ENCODE peak calls at places on chromosomes 3 and 15, in four cellular contexts. C is H1, W is K562, H is HepG2. X is an unnamed sample.

GRCh38 chr3:81277853-81278252 is 483.6 kb downstream of the GBE1 start:
- DNase-seq in C (no peak), W (no peak), H (no peak), X (no peak)

GRCh38 chr15:76577879-76578512 is 241.4 kb downstream of the ISL2 start:
- DNase-seq in C (no peak), W (no peak), H (no peak), X (no peak)

GRCh38 chr3:112293368-112294321 is at the start of gene SLC9C1:
- DNase-seq in C (no peak), W (peak), H (peak), X (peak)

GRCh38 chr3:157263027-157263426 is 103.1 kb upstream of the CCNL1 start:
- DNase-seq in C (no peak), W (no peak), H (no peak), X (no peak)

GRCh38 chr3:4447600-4448561 is 19.2 kb downstream of the SUMF1 start:
- DNase-seq in C (no peak), W (no peak), H (no peak), X (peak)

GRCh38 chr3:5057857-5058324 is 64.2 kb upstream of the ARL8B start:
- DNase-seq in C (peak), W (peak), H (peak), X (peak)

GRCh38 chr3:139476348-139476747 is at the start of gene RBP2:
- DNase-seq in C (no peak), W (no peak), H (no peak), X (no peak)

GRCh38 chr3:144018776-144019175 is 47.2 kb downstream of the DIPK2A start:
- DNase-seq in C (no peak), W (no peak), H (no peak), X (no peak)

GRCh38 chr3:187684880-187685279 is 14.7 kb upstream of the SST start:
- DNase-seq in C (no peak), W (no peak), H (no peak), X (no peak)

GRCh38 chr15:77821959-77822256 is 189.2 kb upstream of the LINGO1 start:
- DNase-seq in C (no peak), W (no peak), H (no peak), X (no peak)

GRCh38 chr3:108677811-108678210 is 79.4 kb downstream of the RETNLB start:
- DNase-seq in C (no peak), W (no peak), H (no peak), X (no peak)

GRCh38 chr3:186368717-186369116 is 6.7 kb upstream of the DGKG start:
- DNase-seq in C (no peak), W (no peak), H (no peak), X (no peak)

GRCh38 chr3:113690482-113690881 is 6.0 kb downstream of the USF3 start:
- DNase-seq in C (no peak), W (no peak), H (no peak), X (no peak)

GRCh38 chr15:91947370-91947769 is 93.9 kb downstream of the SLCO3A1 start:
- DNase-seq in C (no peak), W (no peak), H (no peak), X (no peak)

GRCh38 chr3:165254812-165255211 is 58.6 kb upstream of the SLITRK3 start:
- DNase-seq in C (no peak), W (no peak), H (peak), X (no peak)

GRCh38 chr15:28942521-28943035 is 56.8 kb downstream of the APBA2 start:
- DNase-seq in C (no peak), W (no peak), H (no peak), X (no peak)

GRCh38 chr3:71652786-71653419 is 69.4 kb upstream of the FOXP1 start:
- DNase-seq in C (no peak), W (peak), H (peak), X (no peak)

GRCh38 chr3:58724376-58724775 is 57.8 kb upstream of the FAM3D start:
- DNase-seq in C (no peak), W (no peak), H (no peak), X (no peak)

GRCh38 chr3:127030328-127031045 is 47.6 kb downstream of the PLXNA1 start:
- DNase-seq in C (no peak), W (no peak), H (no peak), X (no peak)

GRCh38 chr15:68930268-68931022 is at the start of gene SPESP1:
- DNase-seq in C (no peak), W (no peak), H (no peak), X (no peak)

GRCh38 chr15:47473857-47474256 is 243.4 kb upstream of the SEMA6D start:
- DNase-seq in C (no peak), W (no peak), H (no peak), X (no peak)

GRCh38 chr3:170584585-170585007 is 1.3 kb downstream of the SLC7A14 start:
- DNase-seq in C (no peak), W (peak), H (peak), X (peak)

GRCh38 chr3:55402886-55403605 is 84.1 kb downstream of the WNT5A start:
- DNase-seq in C (no peak), W (no peak), H (peak), X (no peak)

GRCh38 chr15:56824174-56824573 is 90.9 kb upstream of the ZNF280D start:
- DNase-seq in C (no peak), W (no peak), H (no peak), X (no peak)

GRCh38 chr3:84980011-84980410 is 21.2 kb downstream of the CADM2 start:
- DNase-seq in C (no peak), W (no peak), H (no peak), X (no peak)

GRCh38 chr3:47098910-47099309 is 65.0 kb downstream of the SETD2 start:
- DNase-seq in C (no peak), W (no peak), H (no peak), X (no peak)

GRCh38 chr3:47092090-47092489 is 71.8 kb downstream of the SETD2 start:
- DNase-seq in C (no peak), W (no peak), H (no peak), X (no peak)

GRCh38 chr3:47096955-47097354 is 67.0 kb downstream of the SETD2 start:
- DNase-seq in C (no peak), W (no peak), H (no peak), X (no peak)
- TF ChIP-seq USF2 in C (no peak), W (no peak), H (no peak), X (no peak)

GRCh38 chr3:193248848-193249468 is 7.9 kb downstream of the PLAAT1 start:
- DNase-seq in C (no peak), W (no peak), H (no peak), X (no peak)

GRCh38 chr3:193250492-193250891 is 9.5 kb downstream of the PLAAT1 start:
- DNase-seq in C (no peak), W (no peak), H (no peak), X (no peak)
- TF ChIP-seq SP1 in C (no peak), W (no peak), H (no peak), X (no peak)

GRCh38 chr3:17076940-17077605 is 192.3 kb downstream of the PLCL2 start:
- DNase-seq in C (no peak), W (no peak), H (no peak), X (no peak)

GRCh38 chr3:17078885-17079465 is 194.2 kb downstream of the PLCL2 start:
- DNase-seq in C (no peak), W (no peak), H (no peak), X (no peak)

GRCh38 chr3:17079933-17080332 is 195.2 kb downstream of the PLCL2 start:
- DNase-seq in C (no peak), W (no peak), H (no peak), X (no peak)

GRCh38 chr3:17077614-17078013 is 192.9 kb downstream of the PLCL2 start:
- DNase-seq in C (no peak), W (no peak), H (no peak), X (no peak)

GRCh38 chr3:17081520-17081919 is 196.8 kb downstream of the PLCL2 start:
- DNase-seq in C (no peak), W (no peak), H (no peak), X (no peak)
- TF ChIP-seq JUN in C (no peak), W (no peak), H (no peak), X (no peak)

GRCh38 chr15:66850078-66850991 is 148.3 kb downstream of the SMAD6 start:
- DNase-seq in C (no peak), W (peak), H (no peak), X (no peak)
- TF ChIP-seq USF2 in C (no peak), W (no peak), H (no peak), X (no peak)

DNA sequence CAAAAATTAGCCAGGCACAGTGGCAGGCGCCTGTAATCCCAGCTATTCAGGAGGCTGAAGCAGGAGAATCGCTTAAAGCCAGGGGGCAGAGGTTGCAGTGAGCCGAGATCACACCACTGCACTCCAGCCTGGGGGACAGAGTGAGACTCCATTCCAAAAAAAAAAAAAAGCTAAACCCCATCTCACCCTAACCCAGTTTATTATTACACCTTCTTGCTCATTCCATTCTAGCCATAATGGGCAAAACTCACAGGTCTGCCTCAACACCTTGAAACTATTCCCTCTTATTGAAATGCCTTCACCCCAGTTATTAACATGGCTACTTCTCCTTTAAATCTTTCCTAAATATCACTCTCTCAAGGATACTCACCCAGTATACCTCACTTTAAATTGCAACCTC is 4.1 kb downstream of the SETD2 start:
- DNase-seq in C (no peak), W (no peak), H (no peak), X (peak)
- TF ChIP-seq SP1 in C (no peak), W (no peak), H (no peak), X (no peak)

DNA sequence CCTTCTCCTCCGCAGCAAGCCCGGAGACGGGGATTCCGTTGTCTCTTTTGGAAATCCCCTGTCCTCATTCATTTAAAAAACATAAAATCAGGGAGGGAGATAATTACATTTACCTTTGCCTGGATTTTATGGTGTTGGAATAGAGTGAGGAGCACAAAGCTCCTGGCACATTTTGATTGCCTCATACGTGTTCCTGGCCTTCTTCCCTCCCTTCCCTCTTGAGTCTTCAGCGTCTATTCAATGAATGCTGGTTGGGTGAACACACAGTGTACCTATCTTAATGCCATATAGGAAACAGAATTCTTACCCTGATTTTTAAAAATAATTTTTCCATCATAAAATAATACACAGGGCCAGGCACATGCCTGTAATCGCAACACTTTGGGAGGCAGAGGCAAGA is 97.7 kb downstream of the SLC49A4 start:
- DNase-seq in C (no peak), W (no peak), H (no peak), X (no peak)
- TF ChIP-seq JUN in C (no peak), W (no peak), H (no peak), X (no peak)

GRCh38 chr3:43192028-43192427 is 86.1 kb upstream of the POMGNT2 start:
- DNase-seq in C (no peak), W (no peak), H (no peak), X (no peak)

GRCh38 chr3:43187836-43188479 is 82.1 kb upstream of the POMGNT2 start:
- DNase-seq in C (no peak), W (no peak), H (peak), X (no peak)

GRCh38 chr3:43194069-43194468 is 88.2 kb upstream of the POMGNT2 start:
- DNase-seq in C (no peak), W (no peak), H (no peak), X (no peak)

GRCh38 chr3:43190682-43191081 is 84.8 kb upstream of the POMGNT2 start:
- DNase-seq in C (no peak), W (no peak), H (no peak), X (no peak)

DNA sequence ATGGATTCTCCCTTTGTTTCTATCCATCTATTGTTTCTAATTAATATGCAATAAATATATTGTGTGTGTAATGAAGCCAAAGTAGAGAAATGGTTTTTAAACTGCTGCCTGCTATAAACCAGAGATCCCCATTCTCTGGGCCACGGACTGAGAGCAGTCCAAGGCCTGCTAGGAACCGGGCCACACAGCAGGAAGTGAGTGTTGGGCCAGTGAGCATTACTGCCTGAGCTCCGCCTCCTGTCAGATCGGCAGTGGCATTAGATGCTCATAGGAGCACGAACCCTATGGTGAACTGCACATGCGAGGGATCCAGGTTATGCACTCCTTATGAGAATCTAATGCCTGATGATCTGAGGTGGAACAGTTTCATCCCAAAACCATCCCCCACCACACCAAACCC is 85.2 kb upstream of the POMGNT2 start:
- DNase-seq in C (no peak), W (no peak), H (no peak), X (no peak)
- TF ChIP-seq USF2 in C (no peak), W (no peak), H (no peak), X (no peak)

GRCh38 chr15:88882745-88883144 is 12.6 kb downstream of the HAPLN3 start:
- DNase-seq in C (no peak), W (no peak), H (no peak), X (no peak)
- TF ChIP-seq SP1 in C (no peak), W (no peak), H (no peak), X (no peak)

X was measured in WTC11.